ENCODE peak calls at places on chromosomes 4 and X, in five cellular contexts. Z is heart left ventricle, M is neural progenitor cell, Y is A549, C is choroid plexus epithelial cell. D is an unnamed sample.

GRCh38 chrX:36898301-36898700 is 109.9 kb upstream of the FAM47C start:
- DNase-seq in Z (no peak), M (peak), Y (no peak), C (peak), D (no peak)

GRCh38 chrX:51459125-51459524 is 37.3 kb downstream of the NUDT11 start:
- DNase-seq in Z (no peak), M (peak), Y (no peak), C (peak), D (no peak)

GRCh38 chrX:131728295-131729145 is 184.6 kb downstream of the OR13H1 start:
- DNase-seq in Z (peak), M (no peak), Y (no peak), C (no peak), D (peak)

GRCh38 chrX:77918568-77918967 is 8.1 kb downstream of the ATP7A start:
- DNase-seq in Z (no peak), M (no peak), Y (no peak), C (peak), D (no peak)

GRCh38 chrX:135518161-135518560 is 2.3 kb upstream of the INTS6L start:
- DNase-seq in Z (no peak), M (no peak), Y (no peak), C (no peak), D (no peak)

GRCh38 chrX:11932423-11932822 is 174.4 kb downstream of the MSL3 start:
- DNase-seq in Z (no peak), M (no peak), Y (no peak), C (no peak), D (no peak)

GRCh38 chrX:109732780-109733657 is at the start of gene ACSL4:
- DNase-seq in Z (peak), M (peak), Y (peak), C (peak), D (peak)

GRCh38 chrX:45621356-45622041 is 420.8 kb upstream of the DIPK2B start:
- DNase-seq in Z (no peak), M (no peak), Y (no peak), C (peak), D (peak)

GRCh38 chr4:38590017-38590416 is 74.0 kb upstream of the KLF3 start:
- DNase-seq in Z (peak), M (no peak), Y (no peak), C (no peak), D (no peak)

GRCh38 chr4:126977306-126977705 is 655.5 kb upstream of the INTU start:
- DNase-seq in Z (no peak), M (peak), Y (no peak), C (peak), D (no peak)

GRCh38 chr4:164488114-164488513 is 265.8 kb upstream of the SMIM31 start:
- DNase-seq in Z (no peak), M (no peak), Y (no peak), C (no peak), D (no peak)

GRCh38 chr4:183610613-183611012 is 48.4 kb downstream of the RWDD4 start:
- DNase-seq in Z (no peak), M (no peak), Y (no peak), C (peak), D (no peak)

GRCh38 chrX:128714425-128714824 is 662.2 kb upstream of the ACTRT1 start:
- DNase-seq in Z (no peak), M (no peak), Y (no peak), C (no peak), D (no peak)

GRCh38 chr4:48375651-48376291 is 34.4 kb downstream of the SLAIN2 start:
- DNase-seq in Z (no peak), M (no peak), Y (no peak), C (peak), D (peak)

GRCh38 chr4:74056858-74057562 is 18.5 kb upstream of the CXCL3 start:
- DNase-seq in Z (no peak), M (no peak), Y (peak), C (peak), D (peak)

GRCh38 chr4:74794341-74794801 is at the start of gene BTC:
- DNase-seq in Z (peak), M (peak), Y (peak), C (peak), D (no peak)

GRCh38 chrX:68647156-68647957 is at the start of gene STARD8:
- DNase-seq in Z (peak), M (peak), Y (peak), C (peak), D (no peak)

GRCh38 chr4:156547439-156547838 is 424.2 kb downstream of the PDGFC start:
- DNase-seq in Z (no peak), M (no peak), Y (no peak), C (peak), D (peak)

GRCh38 chr4:39032218-39033085 is at the start of gene TMEM156:
- DNase-seq in Z (no peak), M (no peak), Y (no peak), C (peak), D (no peak)

GRCh38 chrX:11533211-11533651 is 132.5 kb downstream of the ARHGAP6 start:
- DNase-seq in Z (no peak), M (peak), Y (peak), C (peak), D (peak)

GRCh38 chr4:113628711-113629110 is 132.8 kb downstream of the CAMK2D start:
- DNase-seq in Z (no peak), M (no peak), Y (no peak), C (no peak), D (no peak)

GRCh38 chrX:7139202-7140081 is 8.1 kb upstream of the STS start:
- DNase-seq in Z (no peak), M (no peak), Y (no peak), C (peak), D (no peak)

GRCh38 chrX:30895331-30895730 is 6.3 kb upstream of the TAB3 start:
- DNase-seq in Z (no peak), M (no peak), Y (no peak), C (no peak), D (no peak)

GRCh38 chrX:10524578-10524977 is 95.8 kb downstream of the MID1 start:
- DNase-seq in Z (no peak), M (no peak), Y (no peak), C (no peak), D (no peak)

GRCh38 chr4:83535520-83535944 is 376 bp upstream of the GPAT3 start:
- DNase-seq in Z (peak), M (peak), Y (peak), C (peak), D (peak)

GRCh38 chr4:117085185-117085701 is at the start of gene TRAM1L1:
- DNase-seq in Z (peak), M (peak), Y (peak), C (peak), D (peak)
- TF ChIP-seq CTCF in Z (peak), M (peak), Y (no peak), C (no peak), D (peak)

GRCh38 chrX:112910418-112910817 is 69.8 kb upstream of the AMOT start:
- DNase-seq in Z (no peak), M (no peak), Y (no peak), C (no peak), D (no peak)
- TF ChIP-seq CTCF in Z (no peak), M (peak), Y (no peak), C (no peak), D (peak)

DNA sequence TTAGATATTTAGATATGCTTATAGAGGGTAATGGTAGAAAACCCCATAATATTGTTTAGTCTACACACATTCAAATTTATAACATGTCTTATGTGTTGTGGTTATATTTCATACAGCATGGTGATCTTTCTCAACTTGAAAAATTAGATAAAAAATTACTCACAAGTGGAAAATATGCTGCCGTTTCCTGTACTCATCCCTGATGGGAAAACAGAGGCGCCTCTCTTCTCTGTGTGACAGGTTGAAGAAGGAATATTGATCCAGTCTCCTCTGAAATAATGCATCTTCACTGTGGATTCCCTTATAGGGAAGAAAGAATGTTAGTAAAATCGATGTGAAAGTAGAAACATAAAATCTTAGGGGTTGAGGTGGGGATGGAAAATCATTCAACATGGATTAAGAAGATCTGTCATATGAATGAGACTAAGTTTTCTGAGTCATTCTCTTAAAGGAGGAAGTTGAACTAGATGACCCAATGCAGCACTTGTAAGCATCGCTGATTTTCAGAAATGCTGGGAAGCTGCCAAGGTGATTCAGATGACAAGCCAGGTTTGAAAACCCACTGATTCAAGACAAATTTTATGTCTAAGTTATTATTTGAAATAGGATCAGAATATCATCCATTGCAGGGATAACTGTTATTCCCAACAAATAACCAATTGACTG is 70.7 kb downstream of the ANKRD50 start:
- DNase-seq in Z (no peak), M (no peak), Y (peak), C (peak), D (peak)
- TF ChIP-seq CTCF in Z (no peak), M (no peak), Y (no peak), C (no peak), D (no peak)

DNA sequence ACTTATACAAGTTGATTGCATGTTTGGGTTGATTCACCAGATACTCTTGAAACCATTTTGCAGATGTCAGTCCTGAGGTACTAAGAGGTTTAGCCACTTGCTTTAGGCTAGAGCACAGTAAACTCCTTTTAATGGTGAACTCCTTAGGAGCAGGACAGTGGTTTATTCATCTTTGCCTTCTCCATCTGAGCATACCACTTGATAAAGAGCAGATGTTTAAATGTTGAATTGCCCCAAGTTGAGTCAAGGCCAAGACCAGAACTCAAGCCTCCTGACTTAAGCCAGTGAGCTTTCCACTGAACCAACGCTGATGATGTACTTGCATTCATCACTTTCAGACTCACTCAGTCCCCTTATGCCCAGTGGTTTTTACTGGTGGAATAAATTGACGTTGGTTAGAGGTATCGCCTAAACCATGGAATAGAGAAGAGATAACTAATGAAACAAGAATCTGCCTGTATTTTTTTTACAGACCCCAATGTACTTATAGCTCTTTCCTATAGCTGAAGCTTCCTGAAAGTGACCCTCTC is 7.5 kb downstream of the DAPP1 start:
- DNase-seq in Z (no peak), M (no peak), Y (no peak), C (no peak), D (peak)
- TF ChIP-seq CTCF in Z (no peak), M (no peak), Y (no peak), C (no peak), D (no peak)

DNA sequence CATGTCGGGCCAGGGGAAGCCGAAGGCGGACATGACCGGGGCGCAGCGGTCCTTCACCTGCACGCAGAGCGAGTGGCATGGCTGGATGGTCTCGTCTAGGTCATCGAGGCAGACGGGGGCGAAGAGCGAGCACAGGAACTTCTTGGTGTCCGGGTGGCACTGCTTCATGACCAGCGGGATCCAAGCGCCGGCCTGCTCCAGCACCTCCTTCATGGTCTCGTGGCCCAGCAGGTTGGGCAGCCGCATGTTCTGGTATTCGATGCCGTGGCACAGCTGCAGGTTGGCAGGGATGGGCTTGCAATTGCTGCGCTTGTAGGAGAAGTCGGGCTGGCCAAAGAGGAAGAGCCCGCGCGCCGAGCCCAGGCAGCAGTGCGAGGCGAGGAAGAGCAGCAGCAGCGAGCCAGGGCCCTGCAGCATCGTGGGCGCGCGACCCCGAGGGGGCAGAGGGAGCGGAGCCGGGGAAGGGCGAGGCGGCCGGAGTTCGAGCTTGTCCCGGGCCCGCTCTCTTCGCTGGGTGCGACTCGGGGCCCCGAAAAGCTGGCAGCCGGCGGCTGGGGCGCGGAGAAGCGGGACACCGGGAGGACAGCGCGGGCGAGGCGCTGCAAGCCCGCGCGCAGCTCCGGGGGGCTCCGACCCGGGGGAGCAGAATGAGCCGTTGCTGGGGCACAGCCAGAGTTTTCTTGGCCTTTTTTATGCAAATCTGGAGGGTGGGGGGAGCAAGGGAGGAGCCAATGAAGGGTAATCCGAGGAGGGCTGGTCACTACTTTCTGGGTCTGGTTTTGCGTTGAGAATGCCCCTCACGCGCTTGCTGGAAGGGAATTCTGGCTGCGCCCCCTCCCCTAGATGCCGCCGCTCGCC is at the start of gene SFRP2:
- DNase-seq in Z (no peak), M (peak), Y (no peak), C (no peak), D (no peak)
- TF ChIP-seq CTCF in Z (no peak), M (no peak), Y (no peak), C (no peak), D (no peak)

DNA sequence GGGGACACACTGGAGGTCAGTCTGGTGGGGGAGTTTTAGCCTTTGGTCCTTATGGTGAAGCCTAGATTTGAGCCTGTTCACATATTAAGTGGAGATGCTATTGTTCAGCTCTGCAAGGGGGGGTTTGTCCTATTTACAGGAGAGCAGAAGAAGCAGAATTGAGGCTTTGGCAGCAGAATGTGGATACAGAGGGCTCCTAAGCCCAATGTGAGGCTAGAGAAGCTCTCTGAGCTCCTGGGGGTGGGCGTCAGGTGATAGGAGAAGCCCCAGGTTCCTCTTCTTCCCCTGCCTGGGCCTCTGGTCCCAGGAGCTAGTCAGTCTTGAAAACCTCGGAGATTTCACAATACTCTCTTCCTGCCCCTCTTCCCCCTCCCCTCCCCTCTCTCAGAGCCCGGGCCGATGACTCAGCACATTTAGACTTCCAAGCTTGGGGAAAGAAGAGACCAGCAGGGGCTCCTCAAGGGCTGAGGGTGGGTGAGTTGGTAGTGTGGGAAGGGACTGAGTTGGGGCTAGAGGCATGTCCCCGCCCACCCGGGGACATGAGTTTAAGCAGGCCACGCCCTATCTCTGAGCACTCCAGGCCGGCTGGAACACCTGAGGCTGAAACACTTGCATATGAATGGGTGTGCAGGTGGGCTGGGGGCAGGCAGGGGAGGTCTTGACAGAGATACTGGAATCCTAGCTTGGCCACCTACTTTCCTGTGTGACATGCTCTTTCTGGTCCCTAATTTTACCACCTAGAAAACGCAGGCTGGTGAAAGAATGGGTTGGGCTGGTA is 3.4 kb downstream of the TFE3 start:
- DNase-seq in Z (peak), M (peak), Y (peak), C (peak), D (peak)
- TF ChIP-seq CTCF in Z (no peak), M (no peak), Y (no peak), C (peak), D (peak)